ENCODE peak calls at places on chromosomes 5 and 9, in nine cellular contexts. One of them, this sample, is unnamed.

GRCh38 chr9:134258332-134258731 is 67.9 kb upstream of the RXRA start:
- DNase-seq in GM18507: no peak
- DNase-seq in hepatocyte: no peak
- DNase-seq in foreskin fibroblast: no peak
- DNase-seq in stimulated activated naive CD4-positive, alpha-beta T cell: no peak
- DNase-seq in DMS153: no peak
- DNase-seq in HL-60: no peak
- DNase-seq in stimulated activated CD4-positive, alpha-beta T cell treated with anti-CD3 and anti-CD28 coated beads, Interleukin-2, amount 100 ng/mL, for 24 hours: no peak
- DNase-seq in astrocyte of the spinal cord: no peak
- DNase-seq in this sample: no peak

GRCh38 chr9:122402403-122403268 is 31.8 kb downstream of the PTGS1 start:
- DNase-seq in GM18507: no peak
- DNase-seq in hepatocyte: peak
- DNase-seq in foreskin fibroblast: peak
- DNase-seq in stimulated activated naive CD4-positive, alpha-beta T cell: no peak
- DNase-seq in DMS153: no peak
- DNase-seq in HL-60: peak
- DNase-seq in stimulated activated CD4-positive, alpha-beta T cell treated with anti-CD3 and anti-CD28 coated beads, Interleukin-2, amount 100 ng/mL, for 24 hours: peak
- DNase-seq in astrocyte of the spinal cord: peak
- DNase-seq in this sample: no peak

GRCh38 chr9:70205366-70206020 is 53.3 kb upstream of the SMC5 start:
- DNase-seq in GM18507: no peak
- DNase-seq in hepatocyte: peak
- DNase-seq in foreskin fibroblast: no peak
- DNase-seq in stimulated activated naive CD4-positive, alpha-beta T cell: no peak
- DNase-seq in DMS153: no peak
- DNase-seq in HL-60: no peak
- DNase-seq in stimulated activated CD4-positive, alpha-beta T cell treated with anti-CD3 and anti-CD28 coated beads, Interleukin-2, amount 100 ng/mL, for 24 hours: no peak
- DNase-seq in astrocyte of the spinal cord: peak
- DNase-seq in this sample: no peak

GRCh38 chr5:179866241-179867078 is 7.8 kb upstream of the MRNIP start:
- DNase-seq in GM18507: no peak
- DNase-seq in hepatocyte: no peak
- DNase-seq in foreskin fibroblast: no peak
- DNase-seq in stimulated activated naive CD4-positive, alpha-beta T cell: no peak
- DNase-seq in DMS153: no peak
- DNase-seq in HL-60: no peak
- DNase-seq in stimulated activated CD4-positive, alpha-beta T cell treated with anti-CD3 and anti-CD28 coated beads, Interleukin-2, amount 100 ng/mL, for 24 hours: peak
- DNase-seq in astrocyte of the spinal cord: no peak
- DNase-seq in this sample: no peak

GRCh38 chr5:143635888-143636287 is 176.1 kb upstream of the HMHB1 start:
- DNase-seq in GM18507: no peak
- DNase-seq in hepatocyte: no peak
- DNase-seq in foreskin fibroblast: no peak
- DNase-seq in stimulated activated naive CD4-positive, alpha-beta T cell: no peak
- DNase-seq in DMS153: no peak
- DNase-seq in HL-60: no peak
- DNase-seq in stimulated activated CD4-positive, alpha-beta T cell treated with anti-CD3 and anti-CD28 coated beads, Interleukin-2, amount 100 ng/mL, for 24 hours: no peak
- DNase-seq in astrocyte of the spinal cord: no peak
- DNase-seq in this sample: no peak

GRCh38 chr5:145543968-145544367 is 291.2 kb downstream of the PRELID2 start:
- DNase-seq in GM18507: no peak
- DNase-seq in hepatocyte: peak
- DNase-seq in foreskin fibroblast: no peak
- DNase-seq in stimulated activated naive CD4-positive, alpha-beta T cell: no peak
- DNase-seq in DMS153: no peak
- DNase-seq in HL-60: no peak
- DNase-seq in stimulated activated CD4-positive, alpha-beta T cell treated with anti-CD3 and anti-CD28 coated beads, Interleukin-2, amount 100 ng/mL, for 24 hours: no peak
- DNase-seq in astrocyte of the spinal cord: no peak
- DNase-seq in this sample: no peak

GRCh38 chr5:94463739-94464138 is 154.7 kb downstream of the KIAA0825 start:
- DNase-seq in GM18507: no peak
- DNase-seq in hepatocyte: no peak
- DNase-seq in foreskin fibroblast: peak
- DNase-seq in stimulated activated naive CD4-positive, alpha-beta T cell: no peak
- DNase-seq in DMS153: no peak
- DNase-seq in HL-60: no peak
- DNase-seq in stimulated activated CD4-positive, alpha-beta T cell treated with anti-CD3 and anti-CD28 coated beads, Interleukin-2, amount 100 ng/mL, for 24 hours: no peak
- DNase-seq in astrocyte of the spinal cord: no peak
- DNase-seq in this sample: no peak

GRCh38 chr5:139708877-139709586 is 60.9 kb downstream of the CXXC5 start:
- DNase-seq in GM18507: no peak
- DNase-seq in hepatocyte: peak
- DNase-seq in foreskin fibroblast: peak
- DNase-seq in stimulated activated naive CD4-positive, alpha-beta T cell: no peak
- DNase-seq in DMS153: peak
- DNase-seq in HL-60: no peak
- DNase-seq in stimulated activated CD4-positive, alpha-beta T cell treated with anti-CD3 and anti-CD28 coated beads, Interleukin-2, amount 100 ng/mL, for 24 hours: no peak
- DNase-seq in astrocyte of the spinal cord: peak
- DNase-seq in this sample: no peak

GRCh38 chr5:176829320-176829719 is 19.0 kb downstream of the UNC5A start:
- DNase-seq in GM18507: no peak
- DNase-seq in hepatocyte: no peak
- DNase-seq in foreskin fibroblast: no peak
- DNase-seq in stimulated activated naive CD4-positive, alpha-beta T cell: no peak
- DNase-seq in DMS153: no peak
- DNase-seq in HL-60: no peak
- DNase-seq in stimulated activated CD4-positive, alpha-beta T cell treated with anti-CD3 and anti-CD28 coated beads, Interleukin-2, amount 100 ng/mL, for 24 hours: no peak
- DNase-seq in astrocyte of the spinal cord: no peak
- DNase-seq in this sample: no peak

GRCh38 chr5:26981750-26982149 is 56.6 kb downstream of the CDH9 start:
- DNase-seq in GM18507: no peak
- DNase-seq in hepatocyte: no peak
- DNase-seq in foreskin fibroblast: no peak
- DNase-seq in stimulated activated naive CD4-positive, alpha-beta T cell: no peak
- DNase-seq in DMS153: no peak
- DNase-seq in HL-60: no peak
- DNase-seq in stimulated activated CD4-positive, alpha-beta T cell treated with anti-CD3 and anti-CD28 coated beads, Interleukin-2, amount 100 ng/mL, for 24 hours: no peak
- DNase-seq in astrocyte of the spinal cord: no peak
- DNase-seq in this sample: no peak